ENCODE peak calls at places on chromosome 4, in seven cellular contexts. One of them, this sample, is unnamed.

GRCh38 chr4:113094802-113095201 is 45.3 kb downstream of the ANK2 start:
- DNase-seq in HCT116: peak
- DNase-seq in WTC11: no peak
- DNase-seq in GM12878: no peak
- DNase-seq in HEK293T: peak
- DNase-seq in H1: no peak
- DNase-seq in HepG2: no peak
- DNase-seq in this sample: peak

GRCh38 chr4:94036964-94037363 is 170.7 kb upstream of the SMARCAD1 start:
- DNase-seq in HCT116: no peak
- DNase-seq in WTC11: no peak
- DNase-seq in GM12878: no peak
- DNase-seq in HEK293T: no peak
- DNase-seq in H1: no peak
- DNase-seq in HepG2: no peak
- DNase-seq in this sample: peak

GRCh38 chr4:72591547-72591946 is 22.5 kb upstream of the ADAMTS3 start:
- DNase-seq in HCT116: no peak
- DNase-seq in WTC11: no peak
- DNase-seq in GM12878: no peak
- DNase-seq in HEK293T: no peak
- DNase-seq in H1: no peak
- DNase-seq in HepG2: no peak
- DNase-seq in this sample: no peak

GRCh38 chr4:53478671-53479456 is 101.4 kb downstream of the FIP1L1 start:
- DNase-seq in HCT116: no peak
- DNase-seq in WTC11: no peak
- DNase-seq in GM12878: no peak
- DNase-seq in HEK293T: no peak
- DNase-seq in H1: no peak
- DNase-seq in HepG2: no peak
- DNase-seq in this sample: peak

GRCh38 chr4:92654084-92654483 is 350.3 kb downstream of the GRID2 start:
- DNase-seq in HCT116: no peak
- DNase-seq in WTC11: no peak
- DNase-seq in GM12878: no peak
- DNase-seq in HEK293T: no peak
- DNase-seq in H1: no peak
- DNase-seq in HepG2: no peak
- DNase-seq in this sample: no peak

GRCh38 chr4:110735691-110736090 is 112.8 kb upstream of the PITX2 start:
- DNase-seq in HCT116: no peak
- DNase-seq in WTC11: no peak
- DNase-seq in GM12878: no peak
- DNase-seq in HEK293T: peak
- DNase-seq in H1: no peak
- DNase-seq in HepG2: no peak
- DNase-seq in this sample: no peak

GRCh38 chr4:86484241-86484640 is 109.9 kb upstream of the PTPN13 start:
- DNase-seq in HCT116: no peak
- DNase-seq in WTC11: no peak
- DNase-seq in GM12878: no peak
- DNase-seq in HEK293T: no peak
- DNase-seq in H1: no peak
- DNase-seq in HepG2: no peak
- DNase-seq in this sample: no peak

GRCh38 chr4:159342374-159342773 is 239.5 kb downstream of the RAPGEF2 start:
- DNase-seq in HCT116: no peak
- DNase-seq in WTC11: no peak
- DNase-seq in GM12878: no peak
- DNase-seq in HEK293T: no peak
- DNase-seq in H1: no peak
- DNase-seq in HepG2: no peak
- DNase-seq in this sample: no peak

GRCh38 chr4:12179264-12179616 is 750.5 kb upstream of the HS3ST1 start:
- DNase-seq in HCT116: no peak
- DNase-seq in WTC11: no peak
- DNase-seq in GM12878: no peak
- DNase-seq in HEK293T: no peak
- DNase-seq in H1: no peak
- DNase-seq in HepG2: no peak
- DNase-seq in this sample: no peak

DNA sequence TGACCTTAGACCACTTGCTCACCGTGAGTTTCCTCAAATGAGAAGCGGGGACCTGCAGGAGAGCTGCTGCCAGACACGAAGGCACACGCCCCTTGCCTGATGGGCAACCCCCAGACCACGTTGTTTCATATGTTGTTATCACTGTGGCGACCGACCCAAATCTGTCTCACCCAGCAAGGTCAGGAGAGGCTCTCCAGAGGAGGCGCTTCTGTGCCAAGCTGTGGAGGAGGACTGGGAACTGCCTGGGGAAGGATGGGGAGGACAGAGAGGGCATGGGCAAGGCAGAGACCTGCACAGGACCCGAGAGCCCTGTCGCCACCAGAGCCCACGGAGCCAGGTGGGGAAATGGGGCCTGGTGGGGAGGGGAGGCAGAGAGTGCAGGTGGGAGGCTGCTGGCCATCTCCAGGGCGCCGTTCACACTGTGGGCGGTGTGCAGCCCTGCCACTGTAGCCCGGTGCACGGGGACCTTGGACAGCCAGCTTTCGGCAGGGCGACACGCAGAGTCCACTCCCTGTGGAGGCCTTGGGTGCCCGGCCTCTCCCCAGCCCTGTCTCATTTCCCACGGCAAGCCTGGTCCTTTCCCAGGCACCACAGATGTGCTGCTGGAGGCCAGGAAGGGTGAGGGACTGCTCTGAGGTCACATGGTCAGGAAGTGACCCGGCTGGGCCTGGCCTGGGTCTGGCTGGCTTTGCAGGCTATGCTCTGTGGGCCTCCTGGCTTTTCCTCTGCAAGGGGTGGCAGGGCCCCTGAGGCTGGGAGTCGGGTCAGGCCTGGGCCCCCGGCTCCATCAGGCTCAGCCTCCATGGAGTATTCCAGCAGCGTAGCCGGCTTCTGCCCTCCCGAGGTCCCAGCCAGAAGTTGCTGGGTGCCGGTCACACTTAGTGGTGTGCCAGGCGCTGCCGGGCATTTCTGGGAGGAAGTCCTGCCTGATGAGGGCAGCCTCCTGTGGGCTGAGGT is 3.2 kb downstream of the HTRA3 start:
- DNase-seq in HCT116: no peak
- DNase-seq in WTC11: no peak
- DNase-seq in GM12878: no peak
- DNase-seq in HEK293T: no peak
- DNase-seq in H1: no peak
- DNase-seq in HepG2: no peak
- DNase-seq in this sample: no peak
- TF ChIP-seq SP1 in HCT116: no peak
- TF ChIP-seq SP1 in WTC11: no peak
- TF ChIP-seq SP1 in GM12878: no peak
- TF ChIP-seq SP1 in HEK293T: no peak
- TF ChIP-seq SP1 in H1: no peak
- TF ChIP-seq SP1 in HepG2: no peak
- TF ChIP-seq SP1 in this sample: no peak

DNA sequence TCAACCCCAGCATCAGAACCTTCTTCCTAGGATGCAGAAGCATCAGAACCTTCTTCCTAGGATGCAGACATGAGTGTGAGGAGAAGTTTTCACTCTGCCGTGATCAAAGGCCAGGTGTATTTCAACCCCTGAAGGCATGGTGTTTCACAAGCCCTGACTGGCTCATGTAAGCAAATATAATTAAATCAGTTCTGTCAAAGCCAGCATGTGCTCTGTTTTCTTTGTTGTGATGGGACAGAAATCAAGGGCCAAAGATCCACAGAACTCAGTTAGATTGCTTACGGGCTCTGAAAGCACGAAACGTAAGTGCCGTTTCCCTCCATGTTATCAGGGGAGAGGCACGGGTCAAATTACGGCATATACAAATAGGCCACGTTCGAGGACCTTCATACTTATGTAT is 32.0 kb upstream of the CLDN24 start:
- DNase-seq in HCT116: no peak
- DNase-seq in WTC11: no peak
- DNase-seq in GM12878: no peak
- DNase-seq in HEK293T: peak
- DNase-seq in H1: no peak
- DNase-seq in HepG2: peak
- DNase-seq in this sample: peak
- TF ChIP-seq SP1 in HCT116: no peak
- TF ChIP-seq SP1 in WTC11: no peak
- TF ChIP-seq SP1 in GM12878: no peak
- TF ChIP-seq SP1 in HEK293T: no peak
- TF ChIP-seq SP1 in H1: no peak
- TF ChIP-seq SP1 in HepG2: no peak
- TF ChIP-seq SP1 in this sample: no peak

DNA sequence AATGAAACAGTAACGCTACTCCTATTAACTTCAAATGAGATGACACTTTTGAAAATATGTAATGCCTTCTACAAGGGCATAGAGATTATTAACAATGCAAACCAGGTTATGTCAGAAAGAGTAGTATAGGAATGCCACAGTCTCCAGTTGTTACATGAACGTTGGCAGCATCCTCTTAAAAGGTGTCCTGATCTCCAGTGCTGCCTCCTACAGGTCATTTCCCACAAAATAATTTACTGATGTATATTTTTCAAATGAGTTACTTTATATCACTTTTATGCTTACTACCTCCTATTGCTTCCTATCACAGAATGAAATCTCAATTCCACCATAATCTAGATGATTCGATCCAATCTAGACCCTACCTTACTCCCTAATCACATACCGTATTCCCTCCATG is 195.2 kb upstream of the EPHA5 start:
- DNase-seq in HCT116: no peak
- DNase-seq in WTC11: no peak
- DNase-seq in GM12878: no peak
- DNase-seq in HEK293T: peak
- DNase-seq in H1: no peak
- DNase-seq in HepG2: peak
- DNase-seq in this sample: peak
- TF ChIP-seq SP1 in HCT116: no peak
- TF ChIP-seq SP1 in WTC11: no peak
- TF ChIP-seq SP1 in GM12878: no peak
- TF ChIP-seq SP1 in HEK293T: no peak
- TF ChIP-seq SP1 in H1: no peak
- TF ChIP-seq SP1 in HepG2: no peak
- TF ChIP-seq SP1 in this sample: no peak

DNA sequence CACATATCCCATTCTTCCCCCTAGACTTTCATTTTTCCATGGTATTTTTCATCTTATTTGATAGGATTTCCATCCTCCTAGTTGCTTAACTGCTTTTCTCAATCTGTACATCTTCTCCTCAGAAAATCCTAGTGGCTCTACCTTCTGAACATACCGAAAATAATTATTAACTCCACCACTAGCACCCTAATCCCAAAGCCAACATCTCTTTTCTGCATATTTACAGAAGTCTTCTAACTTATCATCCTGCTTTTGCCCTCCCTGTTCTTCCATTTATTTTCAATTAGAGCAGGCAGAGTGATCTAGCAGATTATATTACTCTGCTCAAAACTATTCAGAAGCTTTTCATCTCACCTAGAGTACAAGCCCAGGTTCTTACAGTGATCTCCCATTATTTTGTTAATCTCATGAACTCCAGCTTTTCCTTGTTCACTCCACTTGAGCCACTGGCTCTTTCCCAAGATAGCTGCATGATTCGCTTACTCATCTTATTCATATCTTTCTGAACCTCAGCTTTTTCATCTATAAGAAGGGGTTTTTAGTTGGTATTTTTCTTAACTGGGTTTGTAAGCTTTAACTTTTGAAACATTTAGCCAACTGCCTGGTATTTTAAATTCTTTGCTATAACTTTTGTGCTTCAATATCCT is 24.1 kb downstream of the GIMD1 start:
- DNase-seq in HCT116: no peak
- DNase-seq in WTC11: no peak
- DNase-seq in GM12878: no peak
- DNase-seq in HEK293T: no peak
- DNase-seq in H1: no peak
- DNase-seq in HepG2: peak
- DNase-seq in this sample: no peak
- TF ChIP-seq SP1 in HCT116: no peak
- TF ChIP-seq SP1 in WTC11: no peak
- TF ChIP-seq SP1 in GM12878: no peak
- TF ChIP-seq SP1 in HEK293T: no peak
- TF ChIP-seq SP1 in H1: no peak
- TF ChIP-seq SP1 in HepG2: no peak
- TF ChIP-seq SP1 in this sample: no peak

DNA sequence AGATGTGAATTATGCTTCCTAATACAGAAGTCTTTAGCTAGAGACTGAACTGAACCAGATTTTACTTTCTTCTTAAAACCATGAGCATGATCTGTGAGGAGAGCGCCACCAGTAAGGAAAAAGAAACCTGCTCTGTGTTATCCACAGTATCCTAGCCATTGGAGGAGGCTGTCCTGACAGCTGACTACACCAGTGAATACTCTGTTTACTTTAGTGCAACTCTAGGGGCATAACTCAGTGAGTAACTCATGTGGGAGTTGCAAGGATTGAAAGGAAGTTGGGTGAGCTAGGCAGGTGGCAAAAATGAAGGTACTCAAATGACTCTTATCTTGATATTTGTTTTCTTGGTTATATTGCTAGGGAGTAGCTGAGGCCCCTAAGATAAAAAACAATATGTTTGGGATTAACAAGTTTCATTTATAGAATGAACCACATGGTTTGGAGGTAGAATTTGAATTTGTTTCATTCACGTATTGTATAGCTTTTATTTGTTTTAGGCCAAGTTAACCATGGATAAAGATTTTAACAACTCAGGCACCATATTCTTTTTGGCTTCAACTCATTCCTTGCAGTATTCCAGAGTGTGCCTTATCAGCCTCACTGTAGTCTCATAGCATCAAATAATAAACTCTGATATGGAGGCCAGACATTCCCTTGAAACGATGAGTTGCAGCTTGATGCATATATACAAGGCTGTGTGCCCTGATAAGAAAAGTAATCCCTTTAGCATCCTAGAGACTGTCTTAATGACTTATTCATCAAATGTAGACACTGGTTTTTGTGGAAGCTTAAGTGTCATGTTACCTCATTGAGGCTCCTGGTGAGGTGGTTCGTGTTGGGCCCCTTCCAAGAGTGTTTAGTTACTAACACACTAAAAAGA is 2.5 kb downstream of the BMP3 start:
- DNase-seq in HCT116: no peak
- DNase-seq in WTC11: no peak
- DNase-seq in GM12878: no peak
- DNase-seq in HEK293T: no peak
- DNase-seq in H1: no peak
- DNase-seq in HepG2: no peak
- DNase-seq in this sample: no peak
- TF ChIP-seq SP1 in HCT116: no peak
- TF ChIP-seq SP1 in WTC11: no peak
- TF ChIP-seq SP1 in GM12878: no peak
- TF ChIP-seq SP1 in HEK293T: no peak
- TF ChIP-seq SP1 in H1: no peak
- TF ChIP-seq SP1 in HepG2: no peak
- TF ChIP-seq SP1 in this sample: no peak